ENCODE peak calls at places on chromosomes 4 and X, in nine cellular contexts. O is fibroblast of lung, L is AG04450, M is bronchial epithelial cell, G is lower leg skin, R is BJ, Z is astrocyte of the spinal cord, N is IMR-90, P is stomach. B is an unnamed sample.
A peak's percentile ranks its signal among the peaks of the same experiment; 100 is the strongest.

GRCh38 chr4:58749206-58749605 is 1639.0 kb upstream of the IGFBP7 start:
- DNase-seq in L (no peak), O (no peak), M (no peak), G (no peak), N (no peak), R (no peak), P (peak; percentile 45), Z (no peak), B (no peak)

GRCh38 chr4:137892134-137892533 is 350.0 kb downstream of the SLC7A11 start:
- DNase-seq in G (no peak), N (peak; percentile 78), O (peak; percentile 12), Z (no peak), M (peak; percentile 85), P (no peak), R (peak; percentile 13), L (no peak), B (no peak)

GRCh38 chr4:17024430-17024829 is 126.0 kb upstream of the LDB2 start:
- DNase-seq in L (no peak), P (no peak), R (no peak), O (no peak), G (no peak), M (peak; percentile 49), Z (no peak), N (peak; percentile 51), B (peak; percentile 44)

GRCh38 chrX:151704023-151704663 is 8.9 kb downstream of the PRRG3 start:
- DNase-seq in N (no peak), M (no peak), Z (no peak), R (no peak), O (peak; percentile 6), P (no peak), L (no peak), G (peak; percentile 72), B (no peak)

GRCh38 chr4:80321776-80322175 is 13.8 kb upstream of the CFAP299 start:
- DNase-seq in M (no peak), P (no peak), R (no peak), Z (no peak), G (no peak), L (no peak), N (no peak), O (no peak), B (no peak)

GRCh38 chr4:143185253-143186107 is 763 bp downstream of the USP38 start:
- DNase-seq in O (peak; percentile 15), P (no peak), G (peak; percentile 87), Z (no peak), L (no peak), M (peak; percentile 31), R (no peak), N (peak; percentile 8), B (peak; percentile 14)

GRCh38 chrX:44785652-44786051 is 58.2 kb upstream of the DUSP21 start:
- DNase-seq in N (peak; percentile 90), M (peak; percentile 91), Z (peak; percentile 70), L (peak; percentile 26), P (no peak), R (peak; percentile 9), O (peak; percentile 90), G (no peak), B (peak; percentile 25)

GRCh38 chrX:103404225-103405008 is 28.1 kb downstream of the BEX3 start:
- DNase-seq in O (peak; percentile 88), R (peak; percentile 33), N (peak; percentile 91), Z (peak; percentile 86), L (peak; percentile 79), M (peak; percentile 55), G (no peak), P (peak; percentile 63), B (peak; percentile 95)

GRCh38 chrX:151151668-151152267 is 24.6 kb upstream of the GPR50 start:
- DNase-seq in L (no peak), Z (peak; percentile 36), G (no peak), P (no peak), M (peak; percentile 35), O (peak; percentile 28), R (no peak), N (peak; percentile 54), B (peak; percentile 65)

GRCh38 chrX:68163446-68163845 is 269.8 kb downstream of the OPHN1 start:
- DNase-seq in M (peak; percentile 69), G (no peak), Z (peak; percentile 23), R (no peak), O (peak; percentile 62), P (no peak), N (peak; percentile 35), L (no peak), B (peak; percentile 63)

GRCh38 chr4:183182873-183183725 is 84.0 kb downstream of the WWC2 start:
- DNase-seq in L (peak; percentile 42), M (peak; percentile 87), G (no peak), R (peak; percentile 41), N (peak; percentile 91), Z (peak; percentile 83), P (no peak), O (peak; percentile 94), B (peak; percentile 93)

GRCh38 chrX:25131055-25131454 is 115.3 kb upstream of the ARX start:
- DNase-seq in R (no peak), Z (no peak), G (no peak), P (no peak), N (peak; percentile 3), O (no peak), L (no peak), M (peak; percentile 52), B (no peak)

GRCh38 chr4:36824682-36825081 is 419.9 kb upstream of the NWD2 start:
- DNase-seq in M (peak; percentile 2), L (no peak), N (no peak), R (no peak), G (no peak), O (no peak), Z (no peak), P (no peak), B (no peak)

GRCh38 chrX:9222299-9222698 is 188.4 kb upstream of the FAM9B start:
- DNase-seq in G (no peak), P (no peak), M (no peak), R (no peak), O (no peak), N (no peak), Z (no peak), L (no peak), B (no peak)

GRCh38 chrX:130299279-130300009 is 30.7 kb upstream of the ZNF280C start:
- DNase-seq in P (peak; percentile 44), G (no peak), O (no peak), N (no peak), M (no peak), L (no peak), Z (no peak), R (no peak), B (no peak)

GRCh38 chr4:181650033-181650825 is 593.0 kb upstream of the TENM3 start:
- DNase-seq in G (no peak), P (no peak), M (no peak), L (no peak), Z (peak; percentile 16), N (no peak), R (no peak), O (peak; percentile 70), B (no peak)

GRCh38 chrX:10617964-10618342 is 2.4 kb downstream of the MID1 start:
- DNase-seq in R (no peak), L (no peak), N (peak; percentile 75), Z (peak; percentile 36), G (no peak), O (peak; percentile 66), M (peak; percentile 82), P (peak; percentile 26), B (no peak)
- H3K4me3 ChIP-seq in R (peak overlapping the region; percentile 75), L (peak overlapping the region; percentile 73), N (peak overlapping the region; percentile 60), Z (peak overlapping the region; percentile 71), G (no peak overlapping the region), O (peak overlapping the region; percentile 62), M (no peak overlapping the region), P (peak overlapping the region; percentile 60), B (peak overlapping the region; percentile 71)

GRCh38 chr4:24736066-24736465 is 59.3 kb upstream of the SOD3 start:
- DNase-seq in L (no peak), R (no peak), N (peak; percentile 20), O (no peak), Z (no peak), M (peak; percentile 48), G (no peak), P (no peak), B (peak; percentile 51)
- TF ChIP-seq CTCF in L (peak; percentile 39), R (peak; percentile 50), N (peak; percentile 45), O (peak; percentile 36), Z (peak; percentile 43), M (peak; percentile 79), G (no peak), P (no peak), B (peak; percentile 57)

GRCh38 chrX:18994713-18995112 is 10.8 kb upstream of the PHKA2 start:
- DNase-seq in M (peak; percentile 91), L (peak; percentile 67), N (peak; percentile 90), G (no peak), O (peak; percentile 88), Z (peak; percentile 66), P (no peak), R (peak; percentile 37), B (peak; percentile 66)

GRCh38 chrX:18996536-18996935 is 12.6 kb upstream of the PHKA2 start:
- DNase-seq in G (no peak), N (no peak), Z (no peak), P (no peak), M (no peak), O (no peak), L (no peak), R (no peak), B (no peak)

GRCh38 chrX:18997916-18998315 is 14.0 kb upstream of the PHKA2 start:
- DNase-seq in P (no peak), L (no peak), G (no peak), N (no peak), Z (no peak), O (peak; percentile 8), M (no peak), R (no peak), B (no peak)

GRCh38 chrX:18992829-18993228 is 8.9 kb upstream of the PHKA2 start:
- DNase-seq in P (peak; percentile 44), N (no peak), G (no peak), L (no peak), M (peak; percentile 65), R (no peak), Z (no peak), O (no peak), B (no peak)

GRCh38 chrX:18995216-18995615 is 11.3 kb upstream of the PHKA2 start:
- DNase-seq in M (peak; percentile 90), R (no peak), P (no peak), O (peak; percentile 83), L (no peak), Z (peak; percentile 52), G (no peak), N (peak; percentile 61), B (peak; percentile 50)
- H3K4me3 ChIP-seq in M (no peak overlapping the region), R (no peak overlapping the region), P (no peak overlapping the region), O (no peak overlapping the region), L (no peak overlapping the region), Z (no peak overlapping the region), G (no peak overlapping the region), N (no peak overlapping the region), B (no peak overlapping the region)

DNA sequence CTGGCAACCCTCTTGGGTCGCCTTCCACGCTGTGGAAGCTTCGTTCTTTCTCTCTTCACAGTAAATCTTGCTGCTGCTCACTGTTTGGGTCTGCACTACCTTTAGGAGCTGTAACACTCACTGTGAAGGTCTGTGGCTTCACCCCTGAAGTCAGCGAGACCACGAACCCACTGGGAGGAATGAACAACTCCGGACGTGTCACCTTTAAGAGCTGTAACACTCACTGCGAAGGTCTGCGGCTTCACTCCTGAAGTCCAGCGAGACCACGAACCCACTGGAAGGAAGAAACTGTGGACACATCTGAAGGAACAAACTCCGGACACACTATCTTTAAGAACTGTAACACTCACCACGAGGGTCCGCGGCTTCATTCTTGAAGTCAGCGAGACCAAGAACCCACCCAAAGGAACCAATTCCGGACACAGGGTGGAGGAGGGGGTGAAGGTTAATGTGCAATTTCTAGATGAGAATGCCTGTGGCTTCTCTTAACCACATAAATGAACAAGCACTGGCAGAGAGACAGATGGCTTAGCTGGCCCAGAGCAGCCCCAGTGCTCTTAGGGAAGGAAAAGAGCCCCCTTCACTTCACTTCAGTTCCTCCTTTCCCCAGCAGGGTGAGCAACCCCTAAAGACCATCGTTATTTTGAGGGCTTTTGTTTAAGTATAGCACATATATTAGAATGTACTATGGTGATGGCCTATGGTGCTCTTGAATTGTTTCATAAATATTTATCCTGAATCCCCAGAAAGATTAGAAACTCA is 73.0 kb downstream of the LUZP4 start:
- DNase-seq in O (peak; percentile 84), R (no peak), Z (peak; percentile 82), L (no peak), P (no peak), G (no peak), M (no peak), N (peak; percentile 33), B (no peak)
- TF ChIP-seq CTCF in O (peak; percentile 45), R (no peak), Z (peak; percentile 43), L (peak; percentile 33), P (no peak), G (no peak), M (no peak), N (peak; percentile 20), B (no peak)

B was measured in fibroblast of pulmonary artery.